ENCODE peak calls at places on chromosomes 16 and 17, in seven cellular contexts. U, K, O, E, Y, T and F are unnamed samples.

GRCh38 chr17:44093231-44093900 is 22.8 kb downstream of the G6PC3 start:
- DNase-seq in O (no peak), Y (no peak), U (no peak), T (no peak), E (no peak), K (no peak), F (no peak)

GRCh38 chr17:69445132-69445531 is 30.6 kb downstream of the MAP2K6 start:
- DNase-seq in Y (no peak), E (no peak), U (no peak), K (no peak), T (no peak), O (no peak), F (no peak)

GRCh38 chr16:28981517-28981916 is 3.3 kb upstream of the LAT start:
- DNase-seq in E (no peak), U (peak; percentile 30), Y (no peak), K (no peak), O (no peak), T (no peak), F (peak; percentile 32)

GRCh38 chr17:13415877-13416416 is 185.8 kb downstream of the HS3ST3A1 start:
- DNase-seq in T (no peak), U (no peak), K (peak; percentile 88), Y (no peak), O (no peak), E (peak; percentile 51), F (peak; percentile 85)

GRCh38 chr16:56119138-56119537 is 72.2 kb upstream of the GNAO1 start:
- DNase-seq in O (no peak), T (no peak), U (no peak), E (no peak), Y (no peak), K (no peak), F (no peak)

GRCh38 chr17:61895391-61895790 is 32.1 kb upstream of the BRIP1 start:
- DNase-seq in E (no peak), Y (no peak), K (no peak), U (no peak), O (no peak), T (no peak), F (no peak)

GRCh38 chr16:81600275-81600674 is 155.7 kb downstream of the CMIP start:
- DNase-seq in T (no peak), U (no peak), E (no peak), Y (no peak), K (no peak), O (no peak), F (peak; percentile 37)

GRCh38 chr16:67748791-67749282 is 29.7 kb upstream of the GFOD2 start:
- DNase-seq in Y (no peak), O (no peak), E (no peak), T (no peak), K (no peak), U (no peak), F (no peak)

GRCh38 chr16:58034786-58035185 is 9.2 kb downstream of the MMP15 start:
- DNase-seq in K (no peak), E (no peak), U (no peak), Y (no peak), O (no peak), T (no peak), F (no peak)

GRCh38 chr16:591892-592517 is 2.1 kb downstream of the RAB40C start:
- DNase-seq in O (no peak), T (no peak), K (peak; percentile 25), E (no peak), Y (no peak), U (no peak), F (no peak)

GRCh38 chr16:86628614-86629013 is 50.3 kb downstream of the FOXL1 start:
- DNase-seq in Y (no peak), K (no peak), T (peak; percentile 15), O (no peak), E (no peak), U (no peak), F (no peak)

GRCh38 chr16:27286446-27286845 is 17.9 kb upstream of the NSMCE1 start:
- DNase-seq in U (no peak), T (no peak), K (peak; percentile 39), E (no peak), O (no peak), Y (no peak), F (peak; percentile 35)

GRCh38 chr16:84499638-84500037 is 4.8 kb downstream of the MEAK7 start:
- DNase-seq in O (peak; percentile 23), K (no peak), Y (no peak), U (no peak), E (no peak), T (peak; percentile 39), F (no peak)

GRCh38 chr17:33750943-33751701 is 458.0 kb upstream of the ASIC2 start:
- DNase-seq in Y (peak; percentile 70), T (no peak), U (peak; percentile 72), O (peak; percentile 81), E (peak; percentile 49), K (peak; percentile 79), F (peak; percentile 68)

GRCh38 chr17:66459811-66460270 is 157.4 kb downstream of the PRKCA start:
- DNase-seq in O (no peak), U (no peak), Y (peak; percentile 48), K (peak; percentile 87), E (peak; percentile 40), T (no peak), F (peak; percentile 63)

GRCh38 chr17:21300601-21301571 is 16.4 kb downstream of the MAP2K3 start:
- DNase-seq in K (no peak), T (no peak), Y (no peak), E (no peak), U (no peak), O (no peak), F (no peak)

GRCh38 chr17:80461527-80462166 is 14.8 kb downstream of the NPTX1 start:
- DNase-seq in T (no peak), E (no peak), Y (no peak), O (no peak), U (no peak), K (no peak), F (no peak)

GRCh38 chr17:56570199-56570598 is 23.3 kb upstream of the NOG start:
- DNase-seq in E (no peak), K (no peak), Y (no peak), O (no peak), T (no peak), U (no peak), F (no peak)

GRCh38 chr17:43907425-43907981 is at the start of gene MPP2:
- DNase-seq in Y (peak; percentile 73), T (peak; percentile 85), O (peak; percentile 93), E (peak; percentile 72), K (no peak), U (peak; percentile 67), F (peak; percentile 82)

GRCh38 chr17:4426499-4427208 is 7.1 kb upstream of the SPNS3 start:
- DNase-seq in Y (no peak), K (no peak), T (no peak), E (no peak), U (no peak), O (no peak), F (no peak)

GRCh38 chr16:19691161-19691850 is 26.7 kb downstream of the KNOP1 start:
- DNase-seq in U (no peak), Y (no peak), O (no peak), E (no peak), T (no peak), K (peak; percentile 64), F (no peak)

DNA sequence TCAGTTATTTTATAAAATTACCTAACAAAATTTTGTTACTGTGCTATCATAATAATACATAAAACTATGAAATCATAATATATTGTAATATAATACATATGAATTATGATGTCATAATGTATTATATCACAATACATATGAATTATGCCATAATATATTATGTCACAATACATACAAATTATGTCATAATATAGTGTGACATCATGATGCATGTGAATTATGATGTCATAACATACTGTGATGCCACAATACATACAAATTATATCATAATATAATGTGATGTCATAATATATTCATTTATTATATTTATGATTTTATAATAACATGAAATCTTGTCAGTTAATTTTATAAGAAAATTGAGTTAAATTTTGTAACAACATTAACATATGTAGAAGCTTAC is 2021.6 kb downstream of the TP53TG3F start:
- DNase-seq in T (no peak), K (no peak), E (no peak), O (no peak), U (no peak), Y (no peak), F (no peak)
- H3K9me3 ChIP-seq in T (no peaks in the 10 kb centered on the region), K (no peaks in the 10 kb centered on the region), E (peaks cover 24% of the 10 kb centered on the region), O (peaks cover 1% of the 10 kb centered on the region), U (no peaks in the 10 kb centered on the region), Y (peaks cover 7% of the 10 kb centered on the region), F (no peaks in the 10 kb centered on the region)

GRCh38 chr17:45437461-45438283 is 5.0 kb upstream of the ARHGAP27 start:
- DNase-seq in O (peak; percentile 65), T (no peak), U (no peak), E (no peak), Y (no peak), K (no peak), F (no peak)
- H3K4me1 ChIP-seq in O (no peaks in the 10 kb centered on the region), T (peaks cover 9% of the 10 kb centered on the region), U (peaks cover 33% of the 10 kb centered on the region), E (peaks cover 14% of the 10 kb centered on the region), Y (peaks cover 17% of the 10 kb centered on the region), K (no peaks in the 10 kb centered on the region), F (peaks cover 5% of the 10 kb centered on the region)

GRCh38 chr16:23410176-23410575 is 42.8 kb downstream of the COG7 start:
- DNase-seq in E (no peak), T (peak; percentile 23), U (peak; percentile 46), Y (no peak), O (no peak), K (no peak), F (no peak)

GRCh38 chr16:23406546-23407240 is 46.3 kb downstream of the COG7 start:
- DNase-seq in Y (no peak), K (no peak), E (no peak), T (peak; percentile 20), U (no peak), O (no peak), F (no peak)

GRCh38 chr16:23403547-23403946 is 49.4 kb downstream of the COG7 start:
- DNase-seq in T (no peak), K (no peak), E (no peak), U (no peak), Y (no peak), O (no peak), F (peak; percentile 68)

GRCh38 chr16:23407436-23408125 is 45.4 kb downstream of the COG7 start:
- DNase-seq in O (no peak), T (peak; percentile 11), E (no peak), K (no peak), U (no peak), Y (no peak), F (no peak)

GRCh38 chr16:23408242-23409201 is 44.5 kb downstream of the COG7 start:
- DNase-seq in T (peak; percentile 34), Y (no peak), U (peak; percentile 36), E (peak; percentile 49), O (no peak), K (no peak), F (peak; percentile 53)
- H3K36me3 ChIP-seq in T (peaks cover 71% of the 10 kb centered on the region), Y (peaks cover 96% of the 10 kb centered on the region), U (peaks cover 55% of the 10 kb centered on the region), E (peaks cover 80% of the 10 kb centered on the region), O (peaks cover 18% of the 10 kb centered on the region), K (no peaks in the 10 kb centered on the region), F (no peaks in the 10 kb centered on the region)

DNA sequence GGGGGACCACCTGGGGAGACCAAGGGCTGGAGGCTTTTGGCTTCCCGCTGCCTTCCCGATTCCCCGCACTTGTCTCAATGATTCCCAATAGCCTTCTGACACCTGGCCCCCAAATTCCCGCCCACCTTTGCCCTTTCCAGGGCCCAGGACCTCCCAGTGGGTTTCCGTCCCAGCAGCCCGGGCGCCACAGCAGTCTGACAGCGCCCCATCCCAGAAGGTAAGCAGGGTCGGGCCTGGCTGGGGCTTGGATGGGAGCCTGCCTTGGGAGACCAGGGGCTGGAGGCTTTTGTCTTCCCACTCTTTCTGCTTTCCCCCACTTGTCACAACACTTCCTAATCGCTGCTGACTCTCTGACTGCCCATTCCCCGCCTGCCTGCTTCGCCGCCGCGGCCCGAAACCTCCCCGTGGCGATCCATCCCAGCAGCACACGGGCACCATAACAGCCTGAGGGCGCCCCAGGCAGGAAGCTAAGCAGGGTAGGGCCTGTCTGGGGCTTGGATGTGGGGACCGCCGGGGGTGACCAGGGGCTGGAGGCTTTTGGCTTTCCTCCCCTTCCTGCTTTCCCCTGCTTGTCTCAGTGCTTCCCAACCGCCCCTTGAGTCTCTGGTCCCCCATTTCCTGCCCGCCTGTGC is 2289.3 kb downstream of the TP53TG3F start:
- DNase-seq in U (no peak), T (no peak), K (no peak), E (no peak), Y (no peak), O (no peak), F (no peak)
- H3K9me3 ChIP-seq in U (peaks cover 10% of the 10 kb centered on the region), T (peaks cover 9% of the 10 kb centered on the region), K (no peaks in the 10 kb centered on the region), E (no peaks in the 10 kb centered on the region), Y (no peaks in the 10 kb centered on the region), O (no peaks in the 10 kb centered on the region), F (no peaks in the 10 kb centered on the region)